ENCODE peak calls at places on chromosomes 13 and 19, in five cellular contexts. Z is MM.1S, Q is IMR-90, Y is heart left ventricle, C is foreskin fibroblast. S is an unnamed sample.

GRCh38 chr19:40598121-40598917 is 2.9 kb upstream of the LTBP4 start:
- DNase-seq in Z (peak), Y (peak), Q (peak), C (peak), S (peak)

GRCh38 chr13:44398606-44399005 is 25.0 kb downstream of the SERP2 start:
- DNase-seq in Z (no peak), Y (no peak), C (no peak), Q (no peak), S (no peak)

GRCh38 chr19:52689804-52690394 is 44.9 kb downstream of the ZNF611 start:
- DNase-seq in Z (no peak), C (peak), Q (no peak), Y (peak), S (peak)

GRCh38 chr13:50448535-50448981 is 394.9 kb downstream of the DLEU7 start:
- DNase-seq in Y (no peak), C (peak), Q (no peak), Z (no peak), S (no peak)

GRCh38 chr19:2428027-2428690 is 773 bp upstream of the TIMM13 start:
- DNase-seq in Z (no peak), C (peak), Y (no peak), Q (peak), S (no peak)

GRCh38 chr19:39148939-39149529 is 23.4 kb downstream of the PAK4 start:
- DNase-seq in Z (no peak), C (no peak), Y (no peak), Q (no peak), S (no peak)

GRCh38 chr19:45070861-45071544 is 5.3 kb downstream of the ZNF296 start:
- DNase-seq in Q (no peak), C (no peak), Z (no peak), Y (no peak), S (no peak)

GRCh38 chr13:42959615-42960014 is 32.4 kb downstream of the EPSTI1 start:
- DNase-seq in Y (no peak), Q (no peak), C (no peak), Z (no peak), S (no peak)

GRCh38 chr19:2494447-2495129 is 18.7 kb downstream of the GADD45B start:
- DNase-seq in C (peak), Q (peak), Z (peak), Y (peak), S (peak)

GRCh38 chr13:46121033-46121432 is 16.2 kb upstream of the CPB2 start:
- DNase-seq in Y (no peak), Q (no peak), C (no peak), Z (no peak), S (no peak)

GRCh38 chr13:83325454-83325853 is 556.8 kb downstream of the SLITRK1 start:
- DNase-seq in C (peak), Q (peak), Z (no peak), Y (no peak), S (no peak)

GRCh38 chr19:38730731-38731589 is 13.3 kb downstream of the CAPN12 start:
- DNase-seq in Z (no peak), Q (no peak), Y (no peak), C (no peak), S (no peak)

GRCh38 chr19:40445945-40446784 is 2.0 kb upstream of the SERTAD3 start:
- DNase-seq in Z (no peak), Q (no peak), C (peak), Y (no peak), S (no peak)

GRCh38 chr19:29873024-29873800 is 61.4 kb downstream of the CCNE1 start:
- DNase-seq in Z (peak), C (peak), Y (peak), Q (no peak), S (peak)

GRCh38 chr13:20873348-20873747 is 29.2 kb downstream of the XPO4 start:
- DNase-seq in Z (no peak), Y (no peak), Q (peak), C (peak), S (no peak)

GRCh38 chr13:44989941-44990340 is 603 bp downstream of the GPALPP1 start:
- DNase-seq in C (peak), Q (no peak), Y (no peak), Z (no peak), S (no peak)

GRCh38 chr19:1473424-1473851 is 5.6 kb downstream of the C19orf25 start:
- DNase-seq in Q (no peak), C (no peak), Y (no peak), Z (no peak), S (no peak)

GRCh38 chr13:98187862-98188261 is 10.8 kb upstream of the RNF113B start:
- DNase-seq in C (no peak), Z (no peak), Y (no peak), Q (no peak), S (no peak)

GRCh38 chr13:22040810-22041364 is 370.0 kb downstream of the FGF9 start:
- DNase-seq in C (no peak), Y (no peak), Q (no peak), Z (no peak), S (peak)

GRCh38 chr13:42038661-42039456 is 9.6 kb upstream of the DGKH start:
- DNase-seq in Z (no peak), Y (no peak), Q (peak), C (peak), S (no peak)

GRCh38 chr19:19105365-19106060 is 32.8 kb downstream of the TMEM161A start:
- DNase-seq in Q (no peak), C (peak), Y (peak), Z (no peak), S (peak)

GRCh38 chr19:287381-287871 is 3.8 kb downstream of the PLPP2 start:
- DNase-seq in Z (no peak), Q (no peak), Y (no peak), C (no peak), S (no peak)

GRCh38 chr19:11881151-11881800 is 6.3 kb upstream of the ZNF69 start:
- DNase-seq in C (peak), Q (peak), Z (peak), Y (peak), S (peak)

DNA sequence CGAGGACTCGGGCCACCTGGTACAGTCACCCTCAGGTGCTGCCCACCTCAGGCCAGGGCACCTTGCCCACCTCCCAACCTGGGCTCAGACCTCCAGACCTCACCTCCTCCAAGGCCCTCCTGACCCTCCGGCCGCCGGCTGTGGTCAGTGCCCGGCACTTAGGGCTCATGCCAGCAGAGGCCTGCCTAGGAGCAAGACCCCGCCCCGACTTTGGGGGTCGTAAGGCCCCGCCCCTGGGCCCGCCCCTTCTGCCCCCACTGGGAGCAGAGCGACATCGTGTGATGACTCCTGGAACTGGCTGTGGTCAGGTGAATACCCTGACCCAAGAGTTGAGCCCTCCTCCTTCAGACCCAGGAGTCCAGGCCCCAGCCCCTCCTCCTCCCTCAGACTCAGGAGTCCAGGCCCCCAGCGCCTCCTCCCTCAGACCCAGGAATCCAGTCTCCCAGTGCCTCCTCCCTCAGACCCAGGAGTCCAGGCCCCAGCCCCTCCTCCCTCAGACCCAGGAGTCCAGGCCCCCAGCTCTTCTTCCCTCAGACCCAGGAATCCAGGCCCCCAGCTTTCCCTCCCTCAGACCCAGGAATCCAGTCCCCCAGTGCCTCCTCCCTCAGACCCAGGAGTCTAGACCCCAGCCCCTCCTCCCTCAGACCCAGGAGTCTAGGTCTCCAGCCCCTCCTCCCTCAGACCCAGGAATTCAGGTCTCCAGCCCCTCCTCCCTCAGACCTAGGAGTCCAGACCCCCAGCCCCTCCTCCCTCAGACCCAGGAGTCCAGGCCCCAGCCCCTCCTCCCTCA is at the start of gene SBK2:
- DNase-seq in Q (no peak), Z (no peak), C (no peak), Y (no peak), S (no peak)
- TF ChIP-seq CTCF in Q (peak), Z (no peak), C (no peak), Y (no peak), S (no peak)

GRCh38 chr19:36067681-36068080 is 13.0 kb downstream of the WDR62 start:
- DNase-seq in Q (no peak), Z (no peak), Y (no peak), C (no peak), S (no peak)
- TF ChIP-seq CTCF in Q (no peak), Z (no peak), Y (no peak), C (no peak), S (no peak)

DNA sequence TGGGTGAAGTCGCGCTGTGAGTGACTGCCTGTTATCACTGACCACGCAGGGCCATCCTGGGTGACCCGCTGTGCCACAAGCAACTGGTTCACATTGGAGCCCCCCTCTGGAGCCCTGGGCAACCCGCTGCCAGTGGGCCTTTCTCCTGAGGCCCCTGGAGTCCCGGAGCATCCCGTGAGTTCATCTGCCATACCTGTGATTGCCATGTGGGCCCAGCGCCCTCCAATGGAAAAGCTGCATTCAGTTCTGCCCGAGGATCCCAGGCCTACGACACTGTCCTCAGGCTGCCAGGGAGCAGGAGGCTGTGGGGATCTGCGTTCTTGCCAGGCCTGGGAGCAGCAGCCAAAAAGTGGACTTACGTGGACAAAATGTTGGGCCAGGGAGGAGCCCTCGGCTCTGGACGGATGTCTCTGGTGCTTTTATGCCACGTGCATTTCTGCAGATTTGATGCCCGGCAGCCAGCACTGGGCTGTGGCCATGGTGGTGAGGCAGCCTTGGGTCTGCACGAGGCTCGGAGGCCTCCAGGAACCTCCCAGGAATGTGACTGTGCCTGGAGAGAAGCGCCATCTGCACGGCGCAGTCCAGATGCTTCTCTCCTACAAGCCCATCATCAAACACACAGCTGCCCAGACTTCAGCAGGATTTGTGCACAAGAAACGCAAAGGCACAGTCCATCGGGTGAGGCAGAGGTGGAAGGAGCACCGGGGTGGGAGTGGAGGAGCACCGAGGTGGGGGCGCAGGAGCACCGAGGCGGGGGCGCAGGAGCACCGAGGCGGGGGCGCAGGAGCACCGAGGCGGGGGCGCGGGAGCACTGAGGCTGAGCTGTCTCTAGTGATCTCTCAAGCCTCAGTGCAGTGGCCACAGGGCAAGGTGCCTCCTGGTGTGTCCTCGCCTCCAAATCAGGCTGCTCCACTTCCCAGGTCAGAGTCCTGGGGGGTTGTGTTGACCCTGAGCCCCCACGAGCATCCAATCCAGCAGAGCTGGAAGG is 44.0 kb downstream of the C13orf46 start:
- DNase-seq in C (peak), Z (no peak), Y (no peak), Q (no peak), S (no peak)
- TF ChIP-seq CTCF in C (no peak), Z (no peak), Y (no peak), Q (no peak), S (no peak)

DNA sequence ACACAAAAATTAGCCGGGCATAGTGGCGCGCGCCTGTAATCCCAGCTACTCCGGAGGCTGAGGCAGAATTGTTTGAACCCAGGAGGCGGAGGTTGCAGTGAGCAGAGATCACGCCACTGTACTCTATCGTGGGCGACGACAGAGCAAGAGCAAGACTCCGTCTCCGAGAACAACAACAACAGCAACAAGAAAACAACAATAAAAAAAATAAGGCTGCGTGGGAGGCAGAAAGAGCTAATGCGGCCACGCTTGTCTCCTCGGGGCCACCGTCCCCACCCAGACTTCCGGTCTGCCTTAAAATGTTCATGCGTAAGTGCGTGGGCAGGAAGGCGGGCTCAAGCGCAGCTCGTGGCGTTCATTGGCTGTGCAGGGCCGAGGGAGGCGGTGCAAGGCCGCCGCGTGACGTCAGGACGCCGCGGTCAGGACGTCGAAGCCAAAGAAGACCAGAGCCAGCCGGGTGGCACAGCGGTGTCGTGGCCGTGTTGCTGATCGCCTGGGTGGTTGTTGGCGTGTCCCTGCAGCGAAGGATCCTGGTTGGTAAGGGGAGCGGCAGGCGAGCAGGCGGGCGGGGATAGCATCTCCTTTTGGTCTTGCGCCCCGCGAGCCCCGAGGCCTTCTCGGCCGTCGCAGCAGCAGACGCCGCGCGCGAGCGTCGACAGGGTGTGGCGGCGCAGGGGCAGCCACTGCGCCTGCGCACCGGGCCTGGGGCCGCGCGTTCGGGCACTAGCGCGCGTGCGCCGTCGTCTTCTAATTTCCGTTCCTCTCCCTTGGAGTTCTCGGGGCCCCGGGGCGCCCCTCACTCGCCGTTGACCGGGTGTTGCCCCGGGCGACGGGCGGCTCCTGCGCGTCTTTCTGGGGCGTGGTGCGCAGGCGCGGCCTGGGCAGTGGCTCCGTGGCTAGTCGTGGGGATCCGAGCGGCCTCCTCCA is at the start of gene LENG8:
- DNase-seq in Q (peak), C (peak), Y (peak), Z (peak), S (peak)
- TF ChIP-seq CTCF in Q (no peak), C (no peak), Y (no peak), Z (no peak), S (no peak)